ENCODE peak calls at places on chromosomes 12 and 14, in five cellular contexts. One of them, this sample, is unnamed.

GRCh38 chr12:131102991-131103609 is 149.4 kb downstream of the ADGRD1 start:
- DNase-seq in GM23248: no peak
- DNase-seq in fibroblast of lung: no peak
- DNase-seq in Karpas-422: no peak
- DNase-seq in mesendoderm: peak
- DNase-seq in this sample: peak

GRCh38 chr14:106564058-106564643 is 1037.8 kb downstream of the TMEM121 start:
- DNase-seq in GM23248: no peak
- DNase-seq in fibroblast of lung: no peak
- DNase-seq in Karpas-422: peak
- DNase-seq in mesendoderm: peak
- DNase-seq in this sample: no peak

GRCh38 chr14:72920008-72920407 is 6.3 kb upstream of the DCAF4 start:
- DNase-seq in GM23248: no peak
- DNase-seq in fibroblast of lung: no peak
- DNase-seq in Karpas-422: no peak
- DNase-seq in mesendoderm: peak
- DNase-seq in this sample: no peak

GRCh38 chr14:90513151-90514014 is 116.6 kb downstream of the CALM1 start:
- DNase-seq in GM23248: peak
- DNase-seq in fibroblast of lung: peak
- DNase-seq in Karpas-422: no peak
- DNase-seq in mesendoderm: peak
- DNase-seq in this sample: peak

GRCh38 chr14:22184157-22185025 is 404.6 kb downstream of the DAD1 start:
- DNase-seq in GM23248: no peak
- DNase-seq in fibroblast of lung: peak
- DNase-seq in Karpas-422: no peak
- DNase-seq in mesendoderm: no peak
- DNase-seq in this sample: no peak

GRCh38 chr14:33512201-33512600 is 438.7 kb downstream of the EGLN3 start:
- DNase-seq in GM23248: peak
- DNase-seq in fibroblast of lung: peak
- DNase-seq in Karpas-422: no peak
- DNase-seq in mesendoderm: no peak
- DNase-seq in this sample: no peak

GRCh38 chr12:1907652-1908611 is 10.5 kb downstream of the CACNA2D4 start:
- DNase-seq in GM23248: no peak
- DNase-seq in fibroblast of lung: no peak
- DNase-seq in Karpas-422: peak
- DNase-seq in mesendoderm: no peak
- DNase-seq in this sample: peak

GRCh38 chr12:79309039-79309438 is 381.7 kb downstream of the PAWR start:
- DNase-seq in GM23248: no peak
- DNase-seq in fibroblast of lung: no peak
- DNase-seq in Karpas-422: no peak
- DNase-seq in mesendoderm: no peak
- DNase-seq in this sample: no peak

GRCh38 chr12:104059963-104060362 is 4.4 kb upstream of the HCFC2 start:
- DNase-seq in GM23248: no peak
- DNase-seq in fibroblast of lung: no peak
- DNase-seq in Karpas-422: no peak
- DNase-seq in mesendoderm: no peak
- DNase-seq in this sample: no peak

GRCh38 chr12:111368291-111368683 is 608 bp downstream of the PHETA1 start:
- DNase-seq in GM23248: peak
- DNase-seq in fibroblast of lung: no peak
- DNase-seq in Karpas-422: no peak
- DNase-seq in mesendoderm: no peak
- DNase-seq in this sample: no peak

GRCh38 chr12:23750923-23751322 is 198.5 kb downstream of the SOX5 start:
- DNase-seq in GM23248: no peak
- DNase-seq in fibroblast of lung: no peak
- DNase-seq in Karpas-422: no peak
- DNase-seq in mesendoderm: no peak
- DNase-seq in this sample: no peak

GRCh38 chr12:92080390-92081285 is 65.0 kb downstream of the BTG1 start:
- DNase-seq in GM23248: peak
- DNase-seq in fibroblast of lung: peak
- DNase-seq in Karpas-422: no peak
- DNase-seq in mesendoderm: peak
- DNase-seq in this sample: no peak

GRCh38 chr14:64800000-64800399 is 79.7 kb downstream of the SPTB start:
- DNase-seq in GM23248: peak
- DNase-seq in fibroblast of lung: peak
- DNase-seq in Karpas-422: peak
- DNase-seq in mesendoderm: peak
- DNase-seq in this sample: peak

GRCh38 chr14:68391292-68392014 is 401.4 kb downstream of the ZFP36L1 start:
- DNase-seq in GM23248: peak
- DNase-seq in fibroblast of lung: peak
- DNase-seq in Karpas-422: no peak
- DNase-seq in mesendoderm: no peak
- DNase-seq in this sample: no peak

GRCh38 chr14:98984719-98985041 is 287.3 kb downstream of the BCL11B start:
- DNase-seq in GM23248: no peak
- DNase-seq in fibroblast of lung: no peak
- DNase-seq in Karpas-422: no peak
- DNase-seq in mesendoderm: peak
- DNase-seq in this sample: no peak

GRCh38 chr12:86948851-86949250 is 692.7 kb upstream of the MGAT4C start:
- DNase-seq in GM23248: no peak
- DNase-seq in fibroblast of lung: peak
- DNase-seq in Karpas-422: no peak
- DNase-seq in mesendoderm: no peak
- DNase-seq in this sample: no peak

GRCh38 chr12:14952295-14952995 is 9.0 kb downstream of the ARHGDIB start:
- DNase-seq in GM23248: peak
- DNase-seq in fibroblast of lung: peak
- DNase-seq in Karpas-422: peak
- DNase-seq in mesendoderm: peak
- DNase-seq in this sample: no peak

GRCh38 chr12:19755141-19755540 is 315.8 kb downstream of the AEBP2 start:
- DNase-seq in GM23248: no peak
- DNase-seq in fibroblast of lung: peak
- DNase-seq in Karpas-422: no peak
- DNase-seq in mesendoderm: no peak
- DNase-seq in this sample: no peak

GRCh38 chr14:90848944-90849731 is 32.9 kb upstream of the TTC7B start:
- DNase-seq in GM23248: no peak
- DNase-seq in fibroblast of lung: peak
- DNase-seq in Karpas-422: no peak
- DNase-seq in mesendoderm: no peak
- DNase-seq in this sample: no peak

GRCh38 chr12:25756974-25757665 is 201.4 kb upstream of the RASSF8 start:
- DNase-seq in GM23248: no peak
- DNase-seq in fibroblast of lung: no peak
- DNase-seq in Karpas-422: no peak
- DNase-seq in mesendoderm: peak
- DNase-seq in this sample: no peak

GRCh38 chr14:101497910-101498860 is 63.1 kb upstream of the DIO3 start:
- DNase-seq in GM23248: no peak
- DNase-seq in fibroblast of lung: no peak
- DNase-seq in Karpas-422: no peak
- DNase-seq in mesendoderm: no peak
- DNase-seq in this sample: peak

GRCh38 chr12:117032593-117033381 is 66.4 kb downstream of the TESC start:
- DNase-seq in GM23248: peak
- DNase-seq in fibroblast of lung: peak
- DNase-seq in Karpas-422: peak
- DNase-seq in mesendoderm: no peak
- DNase-seq in this sample: no peak

GRCh38 chr12:41476499-41476898 is 288.4 kb downstream of the PDZRN4 start:
- DNase-seq in GM23248: no peak
- DNase-seq in fibroblast of lung: no peak
- DNase-seq in Karpas-422: no peak
- DNase-seq in mesendoderm: no peak
- DNase-seq in this sample: no peak

GRCh38 chr14:92325835-92326234 is 2.9 kb downstream of the SLC24A4 start:
- DNase-seq in GM23248: no peak
- DNase-seq in fibroblast of lung: no peak
- DNase-seq in Karpas-422: peak
- DNase-seq in mesendoderm: no peak
- DNase-seq in this sample: no peak

GRCh38 chr12:83826112-83826511 is 1086.5 kb downstream of the SLC6A15 start:
- DNase-seq in GM23248: peak
- DNase-seq in fibroblast of lung: no peak
- DNase-seq in Karpas-422: peak
- DNase-seq in mesendoderm: peak
- DNase-seq in this sample: peak

GRCh38 chr12:106329231-106329985 is 26.9 kb downstream of the TCP11L2 start:
- DNase-seq in GM23248: peak
- DNase-seq in fibroblast of lung: no peak
- DNase-seq in Karpas-422: no peak
- DNase-seq in mesendoderm: no peak
- DNase-seq in this sample: no peak

GRCh38 chr12:14564336-14564959 is 3.2 kb downstream of the PLBD1 start:
- DNase-seq in GM23248: no peak
- DNase-seq in fibroblast of lung: no peak
- DNase-seq in Karpas-422: no peak
- DNase-seq in mesendoderm: peak
- DNase-seq in this sample: no peak

GRCh38 chr14:89856871-89857345 is 97.6 kb downstream of the EFCAB11 start:
- DNase-seq in GM23248: peak
- DNase-seq in fibroblast of lung: peak
- DNase-seq in Karpas-422: no peak
- DNase-seq in mesendoderm: no peak
- DNase-seq in this sample: no peak

GRCh38 chr14:68245146-68246073 is 425.8 kb downstream of the RAD51B start:
- DNase-seq in GM23248: peak
- DNase-seq in fibroblast of lung: peak
- DNase-seq in Karpas-422: no peak
- DNase-seq in mesendoderm: no peak
- DNase-seq in this sample: no peak

GRCh38 chr14:72909163-72909562 is 15.3 kb upstream of the DPF3 start:
- DNase-seq in GM23248: peak
- DNase-seq in fibroblast of lung: no peak
- DNase-seq in Karpas-422: no peak
- DNase-seq in mesendoderm: no peak
- DNase-seq in this sample: no peak

GRCh38 chr12:113328368-113328889 is 6.5 kb downstream of the SLC8B1 start:
- DNase-seq in GM23248: no peak
- DNase-seq in fibroblast of lung: no peak
- DNase-seq in Karpas-422: no peak
- DNase-seq in mesendoderm: no peak
- DNase-seq in this sample: no peak

GRCh38 chr14:69012251-69012953 is 33.3 kb upstream of the ACTN1 start:
- DNase-seq in GM23248: peak
- DNase-seq in fibroblast of lung: peak
- DNase-seq in Karpas-422: no peak
- DNase-seq in mesendoderm: no peak
- DNase-seq in this sample: no peak

GRCh38 chr14:100155049-100155621 is 4.3 kb downstream of the DEGS2 start:
- DNase-seq in GM23248: peak
- DNase-seq in fibroblast of lung: no peak
- DNase-seq in Karpas-422: peak
- DNase-seq in mesendoderm: peak
- DNase-seq in this sample: peak

GRCh38 chr12:84056-84455 is 17.5 kb downstream of the IQSEC3 start:
- DNase-seq in GM23248: no peak
- DNase-seq in fibroblast of lung: no peak
- DNase-seq in Karpas-422: no peak
- DNase-seq in mesendoderm: no peak
- DNase-seq in this sample: peak

GRCh38 chr12:12380949-12381593 is 24.2 kb downstream of the BORCS5 start:
- DNase-seq in GM23248: no peak
- DNase-seq in fibroblast of lung: no peak
- DNase-seq in Karpas-422: no peak
- DNase-seq in mesendoderm: no peak
- DNase-seq in this sample: no peak
- H3K27ac ChIP-seq in GM23248: no peak
- H3K27ac ChIP-seq in fibroblast of lung: no peak
- H3K27ac ChIP-seq in Karpas-422: no peak
- H3K27ac ChIP-seq in mesendoderm: no peak
- H3K27ac ChIP-seq in this sample: no peak

DNA sequence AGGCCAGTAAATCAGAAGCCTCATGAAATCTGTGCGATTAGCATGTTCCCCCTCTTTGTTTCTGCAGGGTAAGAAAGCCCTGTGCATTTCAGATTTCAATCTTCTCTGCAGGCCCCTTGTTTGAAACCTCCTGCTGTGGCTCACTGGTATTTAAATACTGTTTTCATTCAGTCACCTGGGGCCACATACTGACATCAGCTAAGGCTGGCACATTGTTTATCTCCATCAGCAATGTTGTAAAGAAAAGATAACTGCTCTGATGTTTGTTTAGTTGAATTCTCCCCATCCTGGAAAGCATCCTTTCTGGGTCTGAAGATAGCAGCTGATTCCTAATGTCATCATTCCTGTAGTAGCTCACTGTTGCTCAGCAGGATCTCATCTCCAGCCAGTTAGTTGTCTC is 554.9 kb downstream of the NRXN3 start:
- DNase-seq in GM23248: no peak
- DNase-seq in fibroblast of lung: no peak
- DNase-seq in Karpas-422: no peak
- DNase-seq in mesendoderm: peak
- DNase-seq in this sample: no peak
- H3K4me2 ChIP-seq in GM23248: no peak
- H3K4me2 ChIP-seq in fibroblast of lung: no peak
- H3K4me2 ChIP-seq in Karpas-422: no peak
- H3K4me2 ChIP-seq in mesendoderm: no peak
- H3K4me2 ChIP-seq in this sample: no peak

DNA sequence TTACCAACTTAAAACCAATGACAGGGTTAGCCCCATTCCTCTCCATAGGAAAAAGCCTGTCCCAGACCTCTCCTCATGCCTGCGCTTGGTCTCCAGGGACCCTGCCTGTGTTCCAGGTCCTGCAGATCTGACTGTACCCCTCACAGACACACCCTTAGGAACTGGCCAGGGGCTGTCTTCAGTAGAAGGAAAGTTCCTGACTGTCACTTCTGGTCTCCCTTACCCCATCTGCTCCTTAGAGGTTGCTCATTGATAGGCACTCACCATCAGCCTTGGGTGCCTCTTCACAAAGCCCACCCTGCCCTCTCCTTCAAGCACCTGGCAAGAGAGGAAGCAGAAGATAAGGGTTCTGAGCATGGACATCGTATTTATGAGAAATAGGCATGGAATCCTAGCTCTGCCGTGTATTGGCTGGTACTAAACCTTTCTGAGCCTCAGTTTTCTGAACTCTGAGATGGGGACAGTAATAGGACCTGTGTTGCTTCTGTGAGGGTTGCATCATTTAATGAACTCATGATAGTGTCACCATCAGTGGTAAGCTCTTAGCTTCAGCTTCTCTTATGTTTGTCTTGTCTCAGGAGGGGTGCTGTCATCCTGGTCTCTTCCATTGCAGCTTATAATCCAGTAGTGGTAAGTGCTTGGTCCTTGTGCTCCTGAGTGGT is 7.5 kb downstream of the DHRS2 start:
- DNase-seq in GM23248: no peak
- DNase-seq in fibroblast of lung: no peak
- DNase-seq in Karpas-422: no peak
- DNase-seq in mesendoderm: no peak
- DNase-seq in this sample: no peak
- H3K27ac ChIP-seq in GM23248: no peak
- H3K27ac ChIP-seq in fibroblast of lung: no peak
- H3K27ac ChIP-seq in Karpas-422: no peak
- H3K27ac ChIP-seq in mesendoderm: no peak
- H3K27ac ChIP-seq in this sample: no peak

GRCh38 chr12:48107252-48107613 is 1.4 kb upstream of the SENP1 start:
- DNase-seq in GM23248: no peak
- DNase-seq in fibroblast of lung: no peak
- DNase-seq in Karpas-422: peak
- DNase-seq in mesendoderm: no peak
- DNase-seq in this sample: no peak
- H3K4me2 ChIP-seq in GM23248: no peak
- H3K4me2 ChIP-seq in fibroblast of lung: no peak
- H3K4me2 ChIP-seq in Karpas-422: peak
- H3K4me2 ChIP-seq in mesendoderm: no peak
- H3K4me2 ChIP-seq in this sample: no peak

This sample was measured in H9.